ENCODE peak calls at places on chromosomes 12 and 14, in five cellular contexts. U is K562, C is H1, W is HepG2, P is SK-N-SH. O is an unnamed sample.

GRCh38 chr12:15879413-15879812 is 2.8 kb upstream of the STRAP start:
- DNase-seq in U (no peak), C (no peak), W (no peak), P (no peak), O (no peak)

GRCh38 chr12:25692115-25693035 is 139.3 kb upstream of the LMNTD1 start:
- DNase-seq in U (no peak), C (no peak), W (no peak), P (no peak), O (no peak)

GRCh38 chr12:130787445-130788410 is 51.3 kb downstream of the STX2 start:
- DNase-seq in U (no peak), C (no peak), W (no peak), P (no peak), O (no peak)

GRCh38 chr14:29243355-29243754 is 476.8 kb downstream of the FOXG1 start:
- DNase-seq in U (no peak), C (no peak), W (no peak), P (no peak), O (no peak)

GRCh38 chr14:104998801-104999200 is 13.2 kb downstream of the CLBA1 start:
- DNase-seq in U (no peak), C (no peak), W (no peak), P (no peak), O (no peak)

GRCh38 chr12:94193168-94193567 is 44.8 kb downstream of the PLXNC1 start:
- DNase-seq in U (no peak), C (no peak), W (no peak), P (no peak), O (no peak)

GRCh38 chr12:122028165-122028591 is 6.5 kb downstream of the BCL7A start:
- DNase-seq in U (no peak), C (no peak), W (no peak), P (no peak), O (no peak)

GRCh38 chr12:64092507-64092906 is 129.6 kb downstream of the KICS2 start:
- DNase-seq in U (no peak), C (no peak), W (no peak), P (peak), O (no peak)

GRCh38 chr14:76313861-76314260 is 62.1 kb upstream of the ESRRB start:
- DNase-seq in U (no peak), C (no peak), W (no peak), P (no peak), O (no peak)

GRCh38 chr12:43132291-43132690 is 419.7 kb downstream of the ADAMTS20 start:
- DNase-seq in U (no peak), C (no peak), W (no peak), P (no peak), O (no peak)

GRCh38 chr14:35159742-35160409 is 37.5 kb downstream of the PRORP start:
- DNase-seq in U (no peak), C (no peak), W (peak), P (no peak), O (no peak)

GRCh38 chr12:100267603-100268281 is 765 bp downstream of the SCYL2 start:
- DNase-seq in U (peak), C (no peak), W (peak), P (no peak), O (peak)

GRCh38 chr12:62917066-62917465 is 17.9 kb downstream of the PPM1H start:
- DNase-seq in U (no peak), C (no peak), W (no peak), P (no peak), O (no peak)

DNA sequence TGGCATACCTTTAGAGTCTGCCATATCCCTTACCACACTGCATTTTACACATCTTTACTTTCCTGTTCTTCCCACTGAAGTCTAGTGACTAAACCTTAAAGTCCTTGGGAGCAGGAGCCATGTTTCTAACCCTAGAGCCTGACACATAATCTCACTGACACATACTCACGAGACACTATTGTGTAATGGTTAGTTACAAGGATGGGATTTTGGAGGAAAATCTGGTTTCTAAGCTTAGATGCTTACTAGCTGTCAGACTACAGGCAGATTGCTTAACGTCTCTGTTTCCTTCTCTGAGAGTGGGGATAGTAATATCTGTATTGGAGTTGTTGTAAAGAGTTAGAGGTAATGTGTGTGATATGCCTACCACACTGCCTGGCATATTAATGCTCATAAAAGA is 6.2 kb upstream of the DYRK4 start:
- DNase-seq in U (no peak), C (no peak), W (no peak), P (no peak), O (no peak)
- H3K4me3 ChIP-seq in U (no peak), C (no peak), W (no peak), P (no peak), O (no peak)

DNA sequence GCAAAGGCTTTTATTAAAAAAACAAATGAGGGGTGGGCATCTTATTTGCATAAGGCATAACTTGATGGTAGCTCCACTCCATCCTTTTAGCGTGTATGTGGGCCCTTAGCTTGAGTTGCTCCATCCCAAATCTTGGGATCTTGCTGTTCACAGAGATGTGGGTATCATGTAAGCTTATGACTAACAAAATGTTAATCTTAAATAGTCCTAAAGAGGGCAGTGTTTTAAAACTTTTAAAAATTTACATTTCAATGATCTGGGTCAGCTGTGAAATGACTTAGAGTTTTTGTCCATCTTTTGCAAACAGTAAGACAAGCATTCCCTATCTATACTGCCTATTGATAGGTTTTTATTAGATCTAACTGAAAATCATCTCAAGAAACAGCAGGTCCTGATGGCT is 86.0 kb downstream of the SLCO1A2 start:
- DNase-seq in U (no peak), C (no peak), W (no peak), P (peak), O (no peak)
- TF ChIP-seq CTCF in U (no peak), C (no peak), W (peak), P (peak), O (no peak)

GRCh38 chr12:47268501-47269459 is 189.0 kb upstream of the AMIGO2 start:
- DNase-seq in U (no peak), C (no peak), W (no peak), P (no peak), O (no peak)

GRCh38 chr12:47272412-47273190 is 192.8 kb upstream of the AMIGO2 start:
- DNase-seq in U (no peak), C (no peak), W (no peak), P (no peak), O (no peak)

GRCh38 chr12:47271800-47272230 is 192.1 kb upstream of the AMIGO2 start:
- DNase-seq in U (no peak), C (no peak), W (no peak), P (no peak), O (no peak)

GRCh38 chr12:47273191-47273626 is 193.4 kb upstream of the AMIGO2 start:
- DNase-seq in U (no peak), C (no peak), W (no peak), P (no peak), O (no peak)

GRCh38 chr12:47270782-47271664 is 191.3 kb upstream of the AMIGO2 start:
- DNase-seq in U (no peak), C (no peak), W (no peak), P (no peak), O (no peak)
- TF ChIP-seq GABPA in U (no peak), C (no peak), W (no peak), P (no peak), O (no peak)

GRCh38 chr12:55830601-55831406 is 1.4 kb upstream of the DNAJC14 start:
- DNase-seq in U (peak), C (no peak), W (peak), P (peak), O (peak)

GRCh38 chr12:55833056-55833455 is 3.7 kb upstream of the DNAJC14 start:
- DNase-seq in U (no peak), C (no peak), W (no peak), P (no peak), O (no peak)

GRCh38 chr12:55828357-55828756 is 1.0 kb downstream of the DNAJC14 start:
- DNase-seq in U (no peak), C (no peak), W (no peak), P (no peak), O (no peak)

GRCh38 chr12:55829967-55830600 is 697 bp upstream of the DNAJC14 start:
- DNase-seq in U (peak), C (no peak), W (no peak), P (peak), O (peak)

GRCh38 chr12:55831407-55831880 is 2.1 kb upstream of the DNAJC14 start:
- DNase-seq in U (no peak), C (no peak), W (no peak), P (peak), O (peak)
- H3K4me3 ChIP-seq in U (peak), C (peak), W (peak), P (peak), O (no peak)

DNA sequence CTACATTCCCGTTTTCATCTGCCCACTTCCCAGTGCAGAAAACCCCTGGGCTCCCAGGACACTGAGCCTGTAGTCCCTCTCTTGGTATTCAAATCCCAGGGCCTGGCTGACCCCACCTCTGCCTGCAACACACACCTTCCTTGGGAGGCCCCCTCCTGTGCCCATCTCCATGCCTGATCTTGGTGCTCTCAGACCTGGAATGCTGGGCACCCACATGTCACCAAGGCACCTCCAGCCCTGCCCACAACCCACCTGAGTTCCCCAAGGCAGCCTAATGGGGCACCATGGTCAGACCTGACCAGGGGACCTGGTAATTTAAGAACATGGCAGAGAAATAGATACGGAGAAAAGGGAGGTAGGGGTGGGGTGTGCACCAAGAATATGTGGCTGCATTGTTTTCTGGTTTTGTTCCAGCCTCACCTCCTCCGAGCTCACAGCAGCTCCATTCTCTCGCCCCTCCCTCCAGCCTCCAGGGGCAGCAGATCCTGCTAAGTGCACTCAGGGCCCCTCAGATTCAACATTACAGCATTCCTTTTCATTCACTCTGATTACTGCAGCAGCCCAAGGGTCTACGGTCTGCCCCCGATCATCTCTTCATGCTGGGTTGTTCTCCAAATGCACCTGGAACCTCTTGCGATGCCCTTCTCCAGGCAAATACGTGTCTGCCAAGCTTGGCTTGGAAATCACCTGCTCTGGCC is 9.2 kb upstream of the HSP90AA1 start:
- DNase-seq in U (peak), C (no peak), W (no peak), P (peak), O (no peak)
- TF ChIP-seq CTCF in U (peak), C (peak), W (no peak), P (no peak), O (no peak)

GRCh38 chr12:22307811-22308210 is 26.7 kb downstream of the ST8SIA1 start:
- DNase-seq in U (no peak), C (no peak), W (no peak), P (no peak), O (no peak)
- TF ChIP-seq GABPA in U (no peak), C (no peak), W (no peak), P (no peak), O (no peak)

DNA sequence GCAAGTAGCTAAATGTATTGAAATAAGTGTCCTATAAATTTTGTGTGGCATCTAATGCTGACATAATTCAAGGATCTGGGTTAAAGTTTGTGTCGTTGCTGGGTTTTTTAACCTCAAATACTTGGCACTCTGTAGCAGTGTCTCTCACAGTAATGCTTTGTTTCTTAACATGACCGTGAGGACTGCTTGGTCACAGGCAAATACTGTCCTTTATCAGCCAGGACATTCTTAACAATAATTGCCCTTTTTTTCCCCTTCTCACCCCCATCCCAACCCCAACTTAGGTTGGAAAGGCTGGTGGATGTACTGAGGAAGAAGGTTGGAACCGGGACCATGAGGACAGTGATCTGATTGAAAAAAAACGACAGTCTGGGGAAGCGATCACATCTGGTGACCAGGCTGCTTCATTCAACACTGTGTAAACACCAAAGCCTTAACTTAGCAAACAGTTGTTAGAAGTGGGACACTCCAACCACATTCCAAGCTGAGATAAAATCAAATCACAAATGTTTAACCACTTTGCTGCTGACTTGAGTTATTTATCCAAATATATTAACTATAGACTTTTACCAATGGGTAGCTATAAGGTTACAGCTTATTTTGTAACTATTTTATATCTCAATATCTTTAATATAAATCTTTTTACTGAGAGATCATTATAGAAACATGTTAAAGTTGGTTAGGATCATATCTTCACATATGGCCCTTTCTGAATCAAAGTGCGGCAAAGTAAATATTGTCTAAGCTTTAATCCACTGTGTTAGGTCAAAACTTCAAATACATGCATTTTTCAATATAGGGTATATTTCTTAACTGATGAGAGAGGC is 48.2 kb downstream of the FOXA1 start:
- DNase-seq in U (no peak), C (no peak), W (peak), P (no peak), O (no peak)
- H3K4me3 ChIP-seq in U (no peak), C (no peak), W (peak), P (no peak), O (no peak)

O was measured in HL-60.